ENCODE peak calls at places on chromosomes 5 and 9, in six cellular contexts. One of them, this sample, is unnamed.

GRCh38 chr5:1315709-1316587 is 21.1 kb upstream of the TERT start:
- DNase-seq in adipocyte: no peak
- DNase-seq in right atrium auricular region: no peak
- DNase-seq in neural progenitor cell: peak
- DNase-seq in H7: peak
- DNase-seq in uterus: peak
- DNase-seq in this sample: no peak

GRCh38 chr9:33452828-33453271 is 5.5 kb upstream of the AQP3 start:
- DNase-seq in adipocyte: peak
- DNase-seq in right atrium auricular region: no peak
- DNase-seq in neural progenitor cell: peak
- DNase-seq in H7: peak
- DNase-seq in uterus: no peak
- DNase-seq in this sample: peak

GRCh38 chr9:82021198-82021597 is 32.6 kb downstream of the SPATA31D1 start:
- DNase-seq in adipocyte: peak
- DNase-seq in right atrium auricular region: no peak
- DNase-seq in neural progenitor cell: no peak
- DNase-seq in H7: no peak
- DNase-seq in uterus: peak
- DNase-seq in this sample: peak

GRCh38 chr9:84667571-84668203 is 1.8 kb upstream of the NTRK2 start:
- DNase-seq in adipocyte: peak
- DNase-seq in right atrium auricular region: no peak
- DNase-seq in neural progenitor cell: peak
- DNase-seq in H7: peak
- DNase-seq in uterus: no peak
- DNase-seq in this sample: no peak

GRCh38 chr5:139103762-139104161 is 94.4 kb downstream of the SIL1 start:
- DNase-seq in adipocyte: no peak
- DNase-seq in right atrium auricular region: no peak
- DNase-seq in neural progenitor cell: no peak
- DNase-seq in H7: no peak
- DNase-seq in uterus: no peak
- DNase-seq in this sample: no peak

GRCh38 chr9:92980085-92980745 is 32.9 kb downstream of the FGD3 start:
- DNase-seq in adipocyte: no peak
- DNase-seq in right atrium auricular region: no peak
- DNase-seq in neural progenitor cell: no peak
- DNase-seq in H7: no peak
- DNase-seq in uterus: no peak
- DNase-seq in this sample: no peak

GRCh38 chr5:136191304-136192014 is 1.5 kb downstream of the SMIM32 start:
- DNase-seq in adipocyte: peak
- DNase-seq in right atrium auricular region: no peak
- DNase-seq in neural progenitor cell: peak
- DNase-seq in H7: peak
- DNase-seq in uterus: no peak
- DNase-seq in this sample: peak

GRCh38 chr5:1006656-1007071 is 1.9 kb upstream of the NKD2 start:
- DNase-seq in adipocyte: no peak
- DNase-seq in right atrium auricular region: peak
- DNase-seq in neural progenitor cell: no peak
- DNase-seq in H7: peak
- DNase-seq in uterus: peak
- DNase-seq in this sample: peak

GRCh38 chr9:107274953-107275422 is 8.1 kb upstream of the RAD23B start:
- DNase-seq in adipocyte: peak
- DNase-seq in right atrium auricular region: no peak
- DNase-seq in neural progenitor cell: no peak
- DNase-seq in H7: no peak
- DNase-seq in uterus: no peak
- DNase-seq in this sample: no peak

GRCh38 chr5:179340465-179340864 is 4.8 kb downstream of the ADAMTS2 start:
- DNase-seq in adipocyte: no peak
- DNase-seq in right atrium auricular region: no peak
- DNase-seq in neural progenitor cell: no peak
- DNase-seq in H7: no peak
- DNase-seq in uterus: no peak
- DNase-seq in this sample: no peak

GRCh38 chr9:125376261-125377226 is 114.9 kb downstream of the GAPVD1 start:
- DNase-seq in adipocyte: no peak
- DNase-seq in right atrium auricular region: no peak
- DNase-seq in neural progenitor cell: no peak
- DNase-seq in H7: no peak
- DNase-seq in uterus: no peak
- DNase-seq in this sample: no peak

GRCh38 chr9:27548055-27548741 is 18.6 kb upstream of the MOB3B start:
- DNase-seq in adipocyte: peak
- DNase-seq in right atrium auricular region: no peak
- DNase-seq in neural progenitor cell: peak
- DNase-seq in H7: peak
- DNase-seq in uterus: no peak
- DNase-seq in this sample: no peak

GRCh38 chr9:17625644-17626388 is 47.0 kb downstream of the SH3GL2 start:
- DNase-seq in adipocyte: no peak
- DNase-seq in right atrium auricular region: no peak
- DNase-seq in neural progenitor cell: no peak
- DNase-seq in H7: no peak
- DNase-seq in uterus: no peak
- DNase-seq in this sample: no peak

GRCh38 chr5:113278976-113279375 is 155.8 kb downstream of the TSSK1B start:
- DNase-seq in adipocyte: no peak
- DNase-seq in right atrium auricular region: no peak
- DNase-seq in neural progenitor cell: no peak
- DNase-seq in H7: no peak
- DNase-seq in uterus: no peak
- DNase-seq in this sample: no peak

GRCh38 chr9:6680797-6681146 is 35.2 kb upstream of the GLDC start:
- DNase-seq in adipocyte: peak
- DNase-seq in right atrium auricular region: no peak
- DNase-seq in neural progenitor cell: peak
- DNase-seq in H7: no peak
- DNase-seq in uterus: no peak
- DNase-seq in this sample: peak

GRCh38 chr9:97774657-97775056 is 77.5 kb upstream of the XPA start:
- DNase-seq in adipocyte: no peak
- DNase-seq in right atrium auricular region: no peak
- DNase-seq in neural progenitor cell: no peak
- DNase-seq in H7: no peak
- DNase-seq in uterus: no peak
- DNase-seq in this sample: no peak
- H3K4me3 ChIP-seq in adipocyte: no peak
- H3K4me3 ChIP-seq in right atrium auricular region: no peak
- H3K4me3 ChIP-seq in neural progenitor cell: no peak
- H3K4me3 ChIP-seq in H7: no peak
- H3K4me3 ChIP-seq in uterus: no peak
- H3K4me3 ChIP-seq in this sample: no peak

GRCh38 chr5:176620333-176620981 is 9.9 kb downstream of the SNCB start:
- DNase-seq in adipocyte: peak
- DNase-seq in right atrium auricular region: no peak
- DNase-seq in neural progenitor cell: no peak
- DNase-seq in H7: peak
- DNase-seq in uterus: no peak
- DNase-seq in this sample: no peak
- H3K4me3 ChIP-seq in adipocyte: peak
- H3K4me3 ChIP-seq in right atrium auricular region: no peak
- H3K4me3 ChIP-seq in neural progenitor cell: peak
- H3K4me3 ChIP-seq in H7: peak
- H3K4me3 ChIP-seq in uterus: no peak
- H3K4me3 ChIP-seq in this sample: no peak

DNA sequence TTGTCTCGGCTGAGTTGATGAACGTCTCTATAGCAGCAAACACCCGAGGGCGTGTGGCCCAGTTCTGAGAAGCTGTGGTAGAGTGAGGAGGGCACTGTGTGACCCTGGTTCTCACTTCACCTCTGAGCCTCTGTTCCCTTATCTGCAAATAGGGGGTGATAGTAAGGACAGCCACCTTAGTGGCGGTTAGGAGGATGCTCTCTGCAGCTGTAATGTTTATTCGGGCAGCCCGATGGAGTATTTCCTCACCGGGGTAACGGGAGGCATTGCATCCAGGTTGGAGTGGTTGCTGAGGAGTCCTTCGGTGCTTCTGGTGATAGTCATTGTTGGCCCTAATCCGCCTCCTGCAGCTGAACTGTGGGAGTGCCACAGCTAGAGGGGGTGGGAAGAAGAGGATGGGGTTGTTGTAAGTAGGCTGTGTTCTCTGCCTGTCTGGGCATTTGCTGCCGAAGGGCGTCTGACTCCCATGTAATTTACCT is 13.9 kb downstream of the PRRC2B start:
- DNase-seq in adipocyte: peak
- DNase-seq in right atrium auricular region: no peak
- DNase-seq in neural progenitor cell: peak
- DNase-seq in H7: peak
- DNase-seq in uterus: peak
- DNase-seq in this sample: no peak
- H3K4me3 ChIP-seq in adipocyte: peak
- H3K4me3 ChIP-seq in right atrium auricular region: no peak
- H3K4me3 ChIP-seq in neural progenitor cell: peak
- H3K4me3 ChIP-seq in H7: no peak
- H3K4me3 ChIP-seq in uterus: peak
- H3K4me3 ChIP-seq in this sample: no peak

DNA sequence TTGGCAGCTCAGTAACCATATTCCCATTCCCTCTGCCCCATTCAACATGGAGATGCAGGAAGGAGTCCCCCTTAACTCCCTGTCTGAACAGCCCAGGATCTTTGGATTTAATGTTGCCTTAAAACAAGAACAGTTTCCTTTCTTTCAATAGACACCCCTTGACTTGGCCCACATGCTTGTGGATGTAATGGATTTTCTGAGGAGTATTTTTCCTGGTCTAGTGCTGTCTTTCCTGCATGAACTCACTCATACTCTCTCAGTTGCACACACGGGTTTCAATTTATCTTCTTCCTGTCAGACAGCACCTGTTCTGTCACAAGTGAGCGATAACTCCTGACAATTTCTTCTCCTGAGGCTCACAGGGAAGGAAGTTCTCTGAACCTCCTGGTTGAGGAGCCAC is 85.0 kb downstream of the ACER2 start:
- DNase-seq in adipocyte: no peak
- DNase-seq in right atrium auricular region: no peak
- DNase-seq in neural progenitor cell: no peak
- DNase-seq in H7: no peak
- DNase-seq in uterus: no peak
- DNase-seq in this sample: no peak
- H3K4me3 ChIP-seq in adipocyte: peak
- H3K4me3 ChIP-seq in right atrium auricular region: peak
- H3K4me3 ChIP-seq in neural progenitor cell: no peak
- H3K4me3 ChIP-seq in H7: no peak
- H3K4me3 ChIP-seq in uterus: peak
- H3K4me3 ChIP-seq in this sample: no peak

DNA sequence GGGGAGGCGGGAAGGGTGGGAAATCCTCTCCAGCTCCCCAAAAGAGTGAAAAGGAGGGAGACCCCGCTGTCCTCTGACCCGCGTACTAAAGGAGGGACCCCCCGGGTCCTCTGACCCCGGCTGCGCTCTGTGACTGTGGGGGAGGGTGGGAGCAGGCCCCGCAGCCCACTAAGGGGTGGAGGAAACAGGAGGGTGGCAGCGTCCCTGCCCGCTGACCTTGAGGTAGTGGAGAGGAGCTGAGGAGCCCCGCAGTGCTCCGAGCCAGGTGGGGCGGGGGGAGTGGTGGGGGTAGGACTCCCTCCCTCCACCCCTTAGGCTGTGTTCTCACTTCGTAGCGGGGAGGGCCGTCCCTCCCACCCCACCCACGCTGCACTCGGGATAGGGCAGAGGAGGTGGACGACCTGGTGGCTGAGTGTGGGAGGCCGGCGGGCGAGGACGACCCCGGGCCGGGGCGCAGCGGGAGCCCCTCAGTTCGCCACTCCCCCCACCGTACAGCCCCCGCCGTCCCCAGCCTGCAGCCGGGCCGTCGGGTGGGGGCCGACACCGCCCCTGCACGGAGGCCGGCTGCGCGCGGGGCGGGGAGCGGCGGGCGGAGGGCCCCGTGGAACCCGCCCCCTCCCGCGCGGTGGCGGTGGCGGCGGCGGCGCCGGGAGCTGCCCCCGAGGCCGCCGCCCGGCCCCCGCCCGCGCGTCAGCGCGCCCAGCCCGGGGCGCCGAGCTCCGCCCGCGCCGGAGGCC is at the start of gene ADCY2:
- DNase-seq in adipocyte: no peak
- DNase-seq in right atrium auricular region: no peak
- DNase-seq in neural progenitor cell: no peak
- DNase-seq in H7: peak
- DNase-seq in uterus: no peak
- DNase-seq in this sample: no peak
- H3K4me3 ChIP-seq in adipocyte: peak
- H3K4me3 ChIP-seq in right atrium auricular region: peak
- H3K4me3 ChIP-seq in neural progenitor cell: peak
- H3K4me3 ChIP-seq in H7: peak
- H3K4me3 ChIP-seq in uterus: peak
- H3K4me3 ChIP-seq in this sample: no peak

GRCh38 chr5:137498301-137498735 is 808 bp downstream of the SPOCK1 start:
- DNase-seq in adipocyte: peak
- DNase-seq in right atrium auricular region: no peak
- DNase-seq in neural progenitor cell: peak
- DNase-seq in H7: peak
- DNase-seq in uterus: peak
- DNase-seq in this sample: peak
- H3K4me3 ChIP-seq in adipocyte: peak
- H3K4me3 ChIP-seq in right atrium auricular region: peak
- H3K4me3 ChIP-seq in neural progenitor cell: peak
- H3K4me3 ChIP-seq in H7: peak
- H3K4me3 ChIP-seq in uterus: peak
- H3K4me3 ChIP-seq in this sample: no peak

GRCh38 chr5:65065112-65065511 is 296.4 kb downstream of the CWC27 start:
- DNase-seq in adipocyte: no peak
- DNase-seq in right atrium auricular region: no peak
- DNase-seq in neural progenitor cell: no peak
- DNase-seq in H7: no peak
- DNase-seq in uterus: no peak
- DNase-seq in this sample: no peak

GRCh38 chr5:65061250-65061973 is 292.7 kb downstream of the CWC27 start:
- DNase-seq in adipocyte: no peak
- DNase-seq in right atrium auricular region: no peak
- DNase-seq in neural progenitor cell: no peak
- DNase-seq in H7: no peak
- DNase-seq in uterus: no peak
- DNase-seq in this sample: no peak

GRCh38 chr5:65059681-65060598 is 291.2 kb downstream of the CWC27 start:
- DNase-seq in adipocyte: no peak
- DNase-seq in right atrium auricular region: no peak
- DNase-seq in neural progenitor cell: no peak
- DNase-seq in H7: no peak
- DNase-seq in uterus: no peak
- DNase-seq in this sample: no peak

GRCh38 chr5:65062684-65063083 is 294.0 kb downstream of the CWC27 start:
- DNase-seq in adipocyte: peak
- DNase-seq in right atrium auricular region: peak
- DNase-seq in neural progenitor cell: no peak
- DNase-seq in H7: no peak
- DNase-seq in uterus: peak
- DNase-seq in this sample: no peak

GRCh38 chr5:65061974-65062353 is 293.2 kb downstream of the CWC27 start:
- DNase-seq in adipocyte: no peak
- DNase-seq in right atrium auricular region: no peak
- DNase-seq in neural progenitor cell: no peak
- DNase-seq in H7: no peak
- DNase-seq in uterus: no peak
- DNase-seq in this sample: no peak
- H3K4me3 ChIP-seq in adipocyte: no peak
- H3K4me3 ChIP-seq in right atrium auricular region: no peak
- H3K4me3 ChIP-seq in neural progenitor cell: no peak
- H3K4me3 ChIP-seq in H7: no peak
- H3K4me3 ChIP-seq in uterus: no peak
- H3K4me3 ChIP-seq in this sample: no peak